ENCODE peak calls at places on chromosomes 2 and 18, in eight cellular contexts. One of them, this sample, is unnamed.

GRCh38 chr2:23993736-23994269 is 16.1 kb upstream of the MFSD2B start:
- DNase-seq in upper lobe of right lung: no peak
- DNase-seq in CD8-positive, alpha-beta T cell: no peak
- DNase-seq in cardiac fibroblast: no peak
- DNase-seq in activated CD8-positive, alpha-beta T cell treated with anti-CD3 and anti-CD28 coated beads for 36 hours: no peak
- DNase-seq in A549: no peak
- DNase-seq in type B pancreatic cell: no peak
- DNase-seq in fibroblast of lung: no peak
- DNase-seq in this sample: no peak

GRCh38 chr2:231396058-231396821 is 730 bp downstream of the B3GNT7 start:
- DNase-seq in cardiac fibroblast: no peak
- DNase-seq in CD8-positive, alpha-beta T cell: no peak
- DNase-seq in upper lobe of right lung: no peak
- DNase-seq in type B pancreatic cell: no peak
- DNase-seq in activated CD8-positive, alpha-beta T cell treated with anti-CD3 and anti-CD28 coated beads for 36 hours: no peak
- DNase-seq in A549: no peak
- DNase-seq in fibroblast of lung: no peak
- DNase-seq in this sample: peak

GRCh38 chr2:165003443-165004130 is 48.3 kb upstream of the SLC38A11 start:
- DNase-seq in type B pancreatic cell: no peak
- DNase-seq in A549: no peak
- DNase-seq in CD8-positive, alpha-beta T cell: no peak
- DNase-seq in upper lobe of right lung: no peak
- DNase-seq in cardiac fibroblast: no peak
- DNase-seq in activated CD8-positive, alpha-beta T cell treated with anti-CD3 and anti-CD28 coated beads for 36 hours: no peak
- DNase-seq in fibroblast of lung: no peak
- DNase-seq in this sample: no peak

GRCh38 chr2:177249038-177249437 is 15.5 kb downstream of the NFE2L2 start:
- DNase-seq in upper lobe of right lung: no peak
- DNase-seq in activated CD8-positive, alpha-beta T cell treated with anti-CD3 and anti-CD28 coated beads for 36 hours: no peak
- DNase-seq in type B pancreatic cell: no peak
- DNase-seq in cardiac fibroblast: no peak
- DNase-seq in CD8-positive, alpha-beta T cell: no peak
- DNase-seq in A549: no peak
- DNase-seq in fibroblast of lung: no peak
- DNase-seq in this sample: no peak

GRCh38 chr2:3377279-3377611 is 373 bp downstream of the EIPR1 start:
- DNase-seq in cardiac fibroblast: peak
- DNase-seq in CD8-positive, alpha-beta T cell: no peak
- DNase-seq in fibroblast of lung: peak
- DNase-seq in activated CD8-positive, alpha-beta T cell treated with anti-CD3 and anti-CD28 coated beads for 36 hours: peak
- DNase-seq in A549: peak
- DNase-seq in type B pancreatic cell: no peak
- DNase-seq in upper lobe of right lung: no peak
- DNase-seq in this sample: peak

GRCh38 chr2:204152616-204153015 is 216.1 kb downstream of the ICOS start:
- DNase-seq in activated CD8-positive, alpha-beta T cell treated with anti-CD3 and anti-CD28 coated beads for 36 hours: no peak
- DNase-seq in A549: no peak
- DNase-seq in upper lobe of right lung: no peak
- DNase-seq in type B pancreatic cell: no peak
- DNase-seq in CD8-positive, alpha-beta T cell: no peak
- DNase-seq in fibroblast of lung: no peak
- DNase-seq in cardiac fibroblast: no peak
- DNase-seq in this sample: no peak

GRCh38 chr2:154484338-154485099 is 214.0 kb upstream of the KCNJ3 start:
- DNase-seq in fibroblast of lung: no peak
- DNase-seq in CD8-positive, alpha-beta T cell: no peak
- DNase-seq in upper lobe of right lung: no peak
- DNase-seq in cardiac fibroblast: no peak
- DNase-seq in type B pancreatic cell: no peak
- DNase-seq in A549: no peak
- DNase-seq in activated CD8-positive, alpha-beta T cell treated with anti-CD3 and anti-CD28 coated beads for 36 hours: no peak
- DNase-seq in this sample: no peak

GRCh38 chr2:201680743-201681142 is 17.7 kb downstream of the MPP4 start:
- DNase-seq in activated CD8-positive, alpha-beta T cell treated with anti-CD3 and anti-CD28 coated beads for 36 hours: peak
- DNase-seq in fibroblast of lung: peak
- DNase-seq in cardiac fibroblast: no peak
- DNase-seq in type B pancreatic cell: no peak
- DNase-seq in upper lobe of right lung: no peak
- DNase-seq in A549: peak
- DNase-seq in CD8-positive, alpha-beta T cell: no peak
- DNase-seq in this sample: peak

GRCh38 chr2:64787698-64788097 is 134.0 kb upstream of the SERTAD2 start:
- DNase-seq in type B pancreatic cell: no peak
- DNase-seq in A549: no peak
- DNase-seq in CD8-positive, alpha-beta T cell: no peak
- DNase-seq in cardiac fibroblast: no peak
- DNase-seq in activated CD8-positive, alpha-beta T cell treated with anti-CD3 and anti-CD28 coated beads for 36 hours: no peak
- DNase-seq in fibroblast of lung: peak
- DNase-seq in upper lobe of right lung: no peak
- DNase-seq in this sample: no peak

GRCh38 chr2:17821080-17821479 is 4.8 kb downstream of the MSGN1 start:
- DNase-seq in CD8-positive, alpha-beta T cell: no peak
- DNase-seq in upper lobe of right lung: no peak
- DNase-seq in A549: no peak
- DNase-seq in cardiac fibroblast: no peak
- DNase-seq in type B pancreatic cell: no peak
- DNase-seq in fibroblast of lung: no peak
- DNase-seq in activated CD8-positive, alpha-beta T cell treated with anti-CD3 and anti-CD28 coated beads for 36 hours: no peak
- DNase-seq in this sample: no peak

GRCh38 chr18:3649135-3649558 is 199.2 kb downstream of the TGIF1 start:
- DNase-seq in fibroblast of lung: peak
- DNase-seq in cardiac fibroblast: no peak
- DNase-seq in activated CD8-positive, alpha-beta T cell treated with anti-CD3 and anti-CD28 coated beads for 36 hours: no peak
- DNase-seq in CD8-positive, alpha-beta T cell: no peak
- DNase-seq in upper lobe of right lung: no peak
- DNase-seq in A549: no peak
- DNase-seq in type B pancreatic cell: no peak
- DNase-seq in this sample: no peak

GRCh38 chr2:4415810-4416413 is 712.5 kb downstream of the DCDC2C start:
- DNase-seq in CD8-positive, alpha-beta T cell: no peak
- DNase-seq in activated CD8-positive, alpha-beta T cell treated with anti-CD3 and anti-CD28 coated beads for 36 hours: no peak
- DNase-seq in A549: no peak
- DNase-seq in type B pancreatic cell: no peak
- DNase-seq in cardiac fibroblast: no peak
- DNase-seq in fibroblast of lung: no peak
- DNase-seq in upper lobe of right lung: no peak
- DNase-seq in this sample: no peak

GRCh38 chr18:29488617-29489016 is 1311.7 kb upstream of the CDH2 start:
- DNase-seq in type B pancreatic cell: no peak
- DNase-seq in activated CD8-positive, alpha-beta T cell treated with anti-CD3 and anti-CD28 coated beads for 36 hours: no peak
- DNase-seq in cardiac fibroblast: peak
- DNase-seq in A549: no peak
- DNase-seq in fibroblast of lung: peak
- DNase-seq in CD8-positive, alpha-beta T cell: no peak
- DNase-seq in upper lobe of right lung: no peak
- DNase-seq in this sample: no peak

GRCh38 chr2:70190086-70190412 is 770 bp downstream of the C2orf42 start:
- DNase-seq in A549: no peak
- DNase-seq in cardiac fibroblast: peak
- DNase-seq in type B pancreatic cell: no peak
- DNase-seq in activated CD8-positive, alpha-beta T cell treated with anti-CD3 and anti-CD28 coated beads for 36 hours: no peak
- DNase-seq in fibroblast of lung: no peak
- DNase-seq in upper lobe of right lung: no peak
- DNase-seq in CD8-positive, alpha-beta T cell: peak
- DNase-seq in this sample: peak

GRCh38 chr2:181307203-181307991 is 149.8 kb upstream of the ITGA4 start:
- DNase-seq in type B pancreatic cell: no peak
- DNase-seq in cardiac fibroblast: no peak
- DNase-seq in upper lobe of right lung: no peak
- DNase-seq in fibroblast of lung: no peak
- DNase-seq in CD8-positive, alpha-beta T cell: no peak
- DNase-seq in A549: no peak
- DNase-seq in activated CD8-positive, alpha-beta T cell treated with anti-CD3 and anti-CD28 coated beads for 36 hours: peak
- DNase-seq in this sample: no peak

GRCh38 chr2:10568721-10569432 is 120.8 kb upstream of the ODC1 start:
- DNase-seq in fibroblast of lung: no peak
- DNase-seq in A549: no peak
- DNase-seq in upper lobe of right lung: no peak
- DNase-seq in type B pancreatic cell: no peak
- DNase-seq in CD8-positive, alpha-beta T cell: no peak
- DNase-seq in activated CD8-positive, alpha-beta T cell treated with anti-CD3 and anti-CD28 coated beads for 36 hours: no peak
- DNase-seq in cardiac fibroblast: no peak
- DNase-seq in this sample: no peak

GRCh38 chr2:48728827-48729226 is 26.7 kb downstream of the LHCGR start:
- DNase-seq in CD8-positive, alpha-beta T cell: no peak
- DNase-seq in cardiac fibroblast: no peak
- DNase-seq in activated CD8-positive, alpha-beta T cell treated with anti-CD3 and anti-CD28 coated beads for 36 hours: no peak
- DNase-seq in fibroblast of lung: no peak
- DNase-seq in type B pancreatic cell: no peak
- DNase-seq in A549: no peak
- DNase-seq in upper lobe of right lung: no peak
- DNase-seq in this sample: no peak

GRCh38 chr2:8357738-8358137 is 324.1 kb upstream of the ID2 start:
- DNase-seq in cardiac fibroblast: no peak
- DNase-seq in fibroblast of lung: no peak
- DNase-seq in type B pancreatic cell: no peak
- DNase-seq in A549: no peak
- DNase-seq in upper lobe of right lung: no peak
- DNase-seq in activated CD8-positive, alpha-beta T cell treated with anti-CD3 and anti-CD28 coated beads for 36 hours: no peak
- DNase-seq in CD8-positive, alpha-beta T cell: no peak
- DNase-seq in this sample: no peak
- TF ChIP-seq CTCF in cardiac fibroblast: no peak
- TF ChIP-seq CTCF in fibroblast of lung: no peak
- TF ChIP-seq CTCF in type B pancreatic cell: no peak
- TF ChIP-seq CTCF in A549: no peak
- TF ChIP-seq CTCF in upper lobe of right lung: no peak
- TF ChIP-seq CTCF in activated CD8-positive, alpha-beta T cell treated with anti-CD3 and anti-CD28 coated beads for 36 hours: no peak
- TF ChIP-seq CTCF in CD8-positive, alpha-beta T cell: no peak
- TF ChIP-seq CTCF in this sample: no peak

GRCh38 chr2:241216211-241216761 is 27.8 kb downstream of the ANO7 start:
- DNase-seq in fibroblast of lung: no peak
- DNase-seq in upper lobe of right lung: no peak
- DNase-seq in A549: no peak
- DNase-seq in CD8-positive, alpha-beta T cell: no peak
- DNase-seq in activated CD8-positive, alpha-beta T cell treated with anti-CD3 and anti-CD28 coated beads for 36 hours: no peak
- DNase-seq in cardiac fibroblast: no peak
- DNase-seq in type B pancreatic cell: no peak
- DNase-seq in this sample: no peak

GRCh38 chr2:241215421-241215820 is 26.9 kb downstream of the ANO7 start:
- DNase-seq in upper lobe of right lung: no peak
- DNase-seq in type B pancreatic cell: no peak
- DNase-seq in cardiac fibroblast: no peak
- DNase-seq in activated CD8-positive, alpha-beta T cell treated with anti-CD3 and anti-CD28 coated beads for 36 hours: no peak
- DNase-seq in A549: no peak
- DNase-seq in fibroblast of lung: no peak
- DNase-seq in CD8-positive, alpha-beta T cell: no peak
- DNase-seq in this sample: no peak

GRCh38 chr2:241218131-241219029 is 29.9 kb downstream of the ANO7 start:
- DNase-seq in A549: peak
- DNase-seq in upper lobe of right lung: peak
- DNase-seq in fibroblast of lung: no peak
- DNase-seq in activated CD8-positive, alpha-beta T cell treated with anti-CD3 and anti-CD28 coated beads for 36 hours: peak
- DNase-seq in CD8-positive, alpha-beta T cell: no peak
- DNase-seq in type B pancreatic cell: no peak
- DNase-seq in cardiac fibroblast: peak
- DNase-seq in this sample: peak

GRCh38 chr2:241219030-241219382 is 30.5 kb downstream of the ANO7 start:
- DNase-seq in fibroblast of lung: no peak
- DNase-seq in activated CD8-positive, alpha-beta T cell treated with anti-CD3 and anti-CD28 coated beads for 36 hours: no peak
- DNase-seq in CD8-positive, alpha-beta T cell: no peak
- DNase-seq in upper lobe of right lung: no peak
- DNase-seq in cardiac fibroblast: no peak
- DNase-seq in type B pancreatic cell: no peak
- DNase-seq in A549: no peak
- DNase-seq in this sample: no peak

GRCh38 chr2:241217320-241218031 is 29.0 kb downstream of the ANO7 start:
- DNase-seq in upper lobe of right lung: peak
- DNase-seq in activated CD8-positive, alpha-beta T cell treated with anti-CD3 and anti-CD28 coated beads for 36 hours: peak
- DNase-seq in CD8-positive, alpha-beta T cell: no peak
- DNase-seq in cardiac fibroblast: peak
- DNase-seq in fibroblast of lung: peak
- DNase-seq in A549: peak
- DNase-seq in type B pancreatic cell: no peak
- DNase-seq in this sample: peak
- TF ChIP-seq CTCF in upper lobe of right lung: no peak
- TF ChIP-seq CTCF in activated CD8-positive, alpha-beta T cell treated with anti-CD3 and anti-CD28 coated beads for 36 hours: no peak
- TF ChIP-seq CTCF in CD8-positive, alpha-beta T cell: no peak
- TF ChIP-seq CTCF in cardiac fibroblast: peak
- TF ChIP-seq CTCF in fibroblast of lung: no peak
- TF ChIP-seq CTCF in A549: no peak
- TF ChIP-seq CTCF in type B pancreatic cell: peak
- TF ChIP-seq CTCF in this sample: no peak

GRCh38 chr2:47058061-47058931 is 96.8 kb downstream of the STPG4 start:
- DNase-seq in activated CD8-positive, alpha-beta T cell treated with anti-CD3 and anti-CD28 coated beads for 36 hours: no peak
- DNase-seq in type B pancreatic cell: no peak
- DNase-seq in CD8-positive, alpha-beta T cell: no peak
- DNase-seq in fibroblast of lung: peak
- DNase-seq in upper lobe of right lung: no peak
- DNase-seq in cardiac fibroblast: peak
- DNase-seq in A549: no peak
- DNase-seq in this sample: no peak

GRCh38 chr2:47057732-47058012 is 97.4 kb downstream of the STPG4 start:
- DNase-seq in A549: no peak
- DNase-seq in CD8-positive, alpha-beta T cell: no peak
- DNase-seq in cardiac fibroblast: no peak
- DNase-seq in upper lobe of right lung: no peak
- DNase-seq in type B pancreatic cell: no peak
- DNase-seq in fibroblast of lung: no peak
- DNase-seq in activated CD8-positive, alpha-beta T cell treated with anti-CD3 and anti-CD28 coated beads for 36 hours: no peak
- DNase-seq in this sample: no peak

GRCh38 chr2:47056875-47057731 is 98.0 kb downstream of the STPG4 start:
- DNase-seq in A549: no peak
- DNase-seq in CD8-positive, alpha-beta T cell: no peak
- DNase-seq in upper lobe of right lung: no peak
- DNase-seq in type B pancreatic cell: no peak
- DNase-seq in cardiac fibroblast: peak
- DNase-seq in fibroblast of lung: peak
- DNase-seq in activated CD8-positive, alpha-beta T cell treated with anti-CD3 and anti-CD28 coated beads for 36 hours: peak
- DNase-seq in this sample: peak

GRCh38 chr2:47054867-47055266 is 100.2 kb downstream of the STPG4 start:
- DNase-seq in upper lobe of right lung: no peak
- DNase-seq in cardiac fibroblast: no peak
- DNase-seq in activated CD8-positive, alpha-beta T cell treated with anti-CD3 and anti-CD28 coated beads for 36 hours: no peak
- DNase-seq in A549: no peak
- DNase-seq in CD8-positive, alpha-beta T cell: no peak
- DNase-seq in fibroblast of lung: no peak
- DNase-seq in type B pancreatic cell: no peak
- DNase-seq in this sample: no peak

GRCh38 chr2:47056374-47056773 is 98.7 kb downstream of the STPG4 start:
- DNase-seq in fibroblast of lung: peak
- DNase-seq in A549: no peak
- DNase-seq in type B pancreatic cell: no peak
- DNase-seq in upper lobe of right lung: no peak
- DNase-seq in CD8-positive, alpha-beta T cell: no peak
- DNase-seq in activated CD8-positive, alpha-beta T cell treated with anti-CD3 and anti-CD28 coated beads for 36 hours: no peak
- DNase-seq in cardiac fibroblast: peak
- DNase-seq in this sample: no peak
- TF ChIP-seq CTCF in fibroblast of lung: no peak
- TF ChIP-seq CTCF in A549: no peak
- TF ChIP-seq CTCF in type B pancreatic cell: no peak
- TF ChIP-seq CTCF in upper lobe of right lung: no peak
- TF ChIP-seq CTCF in CD8-positive, alpha-beta T cell: no peak
- TF ChIP-seq CTCF in activated CD8-positive, alpha-beta T cell treated with anti-CD3 and anti-CD28 coated beads for 36 hours: no peak
- TF ChIP-seq CTCF in cardiac fibroblast: no peak
- TF ChIP-seq CTCF in this sample: no peak

DNA sequence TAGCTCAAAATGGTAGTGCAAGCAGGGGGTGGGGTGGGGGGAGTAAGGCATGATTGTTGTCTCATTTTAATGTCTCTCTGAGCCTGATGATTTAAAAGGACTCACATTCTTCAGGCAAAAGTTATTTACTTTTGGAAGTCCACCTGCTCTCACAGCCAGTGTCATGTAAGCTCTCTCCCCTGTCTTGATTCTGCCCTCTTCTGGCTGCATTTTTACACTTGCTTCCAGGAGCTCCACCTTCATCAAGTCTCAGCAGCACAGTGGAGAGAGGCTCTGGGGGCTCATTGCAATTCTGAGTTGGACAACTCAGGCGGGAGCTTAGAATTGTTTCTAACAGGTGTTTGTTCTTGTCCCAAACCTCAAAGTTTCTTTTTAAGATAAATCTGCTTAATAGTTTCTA is 39.2 kb downstream of the GNAL start:
- DNase-seq in fibroblast of lung: peak
- DNase-seq in upper lobe of right lung: no peak
- DNase-seq in cardiac fibroblast: peak
- DNase-seq in type B pancreatic cell: no peak
- DNase-seq in CD8-positive, alpha-beta T cell: no peak
- DNase-seq in A549: no peak
- DNase-seq in activated CD8-positive, alpha-beta T cell treated with anti-CD3 and anti-CD28 coated beads for 36 hours: no peak
- DNase-seq in this sample: no peak
- TF ChIP-seq CTCF in fibroblast of lung: peak
- TF ChIP-seq CTCF in upper lobe of right lung: no peak
- TF ChIP-seq CTCF in cardiac fibroblast: peak
- TF ChIP-seq CTCF in type B pancreatic cell: peak
- TF ChIP-seq CTCF in CD8-positive, alpha-beta T cell: no peak
- TF ChIP-seq CTCF in A549: peak
- TF ChIP-seq CTCF in activated CD8-positive, alpha-beta T cell treated with anti-CD3 and anti-CD28 coated beads for 36 hours: no peak
- TF ChIP-seq CTCF in this sample: peak